ENCODE peak calls at places on chromosomes 1 and 21, in four cellular contexts. H is fibroblast of lung, P is choroid plexus epithelial cell, L is HFF-Myc. R is an unnamed sample.

GRCh38 chr21:33998402-33998801 is 75.0 kb upstream of the MRPS6 start:
- DNase-seq in H (no peak), P (peak; percentile 35), L (no peak), R (no peak)

GRCh38 chr1:226406401-226406881 is 1.5 kb downstream of the PARP1 start:
- DNase-seq in H (peak; percentile 21), P (peak; percentile 16), L (no peak), R (no peak)

GRCh38 chr1:180178511-180179161 is 24.0 kb downstream of the QSOX1 start:
- DNase-seq in H (peak; percentile 65), P (peak; percentile 73), L (no peak), R (no peak)

GRCh38 chr1:241963722-241964121 is 6.2 kb downstream of the BECN2 start:
- DNase-seq in H (no peak), P (no peak), L (no peak), R (no peak)

GRCh38 chr21:26557106-26557505 is 16.0 kb downstream of the CYYR1 start:
- DNase-seq in H (no peak), P (no peak), L (no peak), R (no peak)

GRCh38 chr1:154433161-154433681 is 28.1 kb downstream of the IL6R start:
- DNase-seq in H (peak; percentile 28), P (no peak), L (no peak), R (no peak)

GRCh38 chr1:178538192-178538916 is 25.4 kb downstream of the TEX35 start:
- DNase-seq in H (peak; percentile 40), P (peak; percentile 85), L (no peak), R (no peak)

GRCh38 chr1:245715970-245716369 is 561.2 kb downstream of the KIF26B start:
- DNase-seq in H (peak; percentile 74), P (peak; percentile 75), L (peak; percentile 26), R (peak; percentile 75)

GRCh38 chr1:43271186-43272118 is 1.7 kb downstream of the TMEM125 start:
- DNase-seq in H (no peak), P (no peak), L (no peak), R (no peak)

GRCh38 chr21:31308584-31308983 is 35.5 kb downstream of the TIAM1 start:
- DNase-seq in H (no peak), P (no peak), L (no peak), R (no peak)

GRCh38 chr1:156474966-156475365 is 25.6 kb downstream of the MEF2D start:
- DNase-seq in H (no peak), P (no peak), L (no peak), R (no peak)

GRCh38 chr1:147111381-147112130 is 60.7 kb downstream of the PRKAB2 start:
- DNase-seq in H (no peak), P (no peak), L (no peak), R (no peak)

GRCh38 chr1:199854681-199855321 is 172.7 kb upstream of the NR5A2 start:
- DNase-seq in H (no peak), P (no peak), L (no peak), R (no peak)

GRCh38 chr1:112605633-112606327 is 13.2 kb downstream of the ST7L start:
- DNase-seq in H (no peak), P (peak; percentile 23), L (no peak), R (no peak)

GRCh38 chr1:29878501-29878900 is 642.2 kb downstream of the PTPRU start:
- DNase-seq in H (no peak), P (no peak), L (no peak), R (no peak)

GRCh38 chr1:29879217-29879616 is 642.9 kb downstream of the PTPRU start:
- DNase-seq in H (no peak), P (no peak), L (no peak), R (no peak)

GRCh38 chr1:29875557-29876028 is 639.3 kb downstream of the PTPRU start:
- DNase-seq in H (no peak), P (no peak), L (no peak), R (no peak)

GRCh38 chr1:29876441-29876840 is 640.1 kb downstream of the PTPRU start:
- DNase-seq in H (no peak), P (no peak), L (no peak), R (no peak)

GRCh38 chr1:29876902-29877301 is 640.6 kb downstream of the PTPRU start:
- DNase-seq in H (no peak), P (no peak), L (no peak), R (no peak)
- TF ChIP-seq CTCF in H (no peak), P (no peak), L (no peak), R (no peak)

GRCh38 chr1:84571150-84571535 is 3.1 kb downstream of the CTBS start:
- DNase-seq in H (no peak), P (peak; percentile 24), L (no peak), R (no peak)

GRCh38 chr1:84574936-84575335 is 696 bp upstream of the CTBS start:
- DNase-seq in H (no peak), P (no peak), L (no peak), R (no peak)

GRCh38 chr1:84570436-84571149 is 3.6 kb downstream of the CTBS start:
- DNase-seq in H (peak; percentile 16), P (peak; percentile 54), L (no peak), R (peak; percentile 16)

GRCh38 chr1:84573481-84573966 is 716 bp downstream of the CTBS start:
- DNase-seq in H (no peak), P (peak; percentile 26), L (no peak), R (no peak)

DNA sequence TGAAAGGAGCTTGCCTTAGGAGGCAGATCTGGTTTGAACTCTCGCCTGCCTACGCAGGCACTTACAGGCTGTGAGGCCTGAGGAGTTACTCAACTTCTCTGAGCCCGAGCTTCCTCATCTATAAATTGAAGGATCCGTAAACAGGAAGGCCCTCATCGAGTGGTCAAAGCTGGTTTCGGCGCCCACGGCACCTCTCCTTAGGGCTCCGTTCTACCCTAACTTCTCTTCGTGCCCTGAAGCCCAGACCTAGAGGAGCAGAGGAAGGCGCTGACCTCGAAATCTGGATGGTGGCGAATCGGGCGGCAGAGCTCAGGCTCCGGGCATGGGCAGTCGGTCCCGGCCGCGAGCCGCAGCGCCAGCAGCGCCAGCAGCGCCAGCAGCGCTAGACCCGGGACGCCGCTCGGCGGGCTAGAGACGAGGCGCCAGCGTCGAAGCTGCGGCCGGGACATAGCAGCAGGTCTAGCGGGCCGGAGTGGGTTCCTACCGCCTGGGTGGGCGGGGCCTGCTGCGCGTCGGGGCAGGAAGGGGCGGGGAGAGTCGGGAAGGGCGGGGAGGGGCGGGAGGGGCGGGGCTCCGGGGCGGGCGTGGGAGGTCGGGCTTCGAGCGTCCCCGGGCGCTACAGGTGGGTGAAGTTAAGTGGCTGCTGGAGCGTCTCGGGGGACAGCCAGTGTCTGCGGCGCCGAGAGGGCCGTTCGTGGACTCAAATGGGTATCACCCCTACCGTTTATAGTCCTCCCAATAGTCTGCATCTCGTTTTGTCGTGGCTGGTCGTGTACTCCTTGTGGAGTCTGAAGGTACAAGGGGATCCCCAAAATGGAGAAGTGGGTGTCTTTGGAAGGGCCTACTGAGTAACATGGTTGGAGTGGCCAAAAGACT is at the start of gene CTBS:
- DNase-seq in H (peak; percentile 86), P (peak; percentile 94), L (peak; percentile 31), R (peak; percentile 65)
- H3K4me3 ChIP-seq in H (peak within 1 kb of the TSS; percentile 85), P (peak within 1 kb of the TSS; percentile 75), L (peak within 1 kb of the TSS; percentile 54), R (peak within 1 kb of the TSS; percentile 41)

DNA sequence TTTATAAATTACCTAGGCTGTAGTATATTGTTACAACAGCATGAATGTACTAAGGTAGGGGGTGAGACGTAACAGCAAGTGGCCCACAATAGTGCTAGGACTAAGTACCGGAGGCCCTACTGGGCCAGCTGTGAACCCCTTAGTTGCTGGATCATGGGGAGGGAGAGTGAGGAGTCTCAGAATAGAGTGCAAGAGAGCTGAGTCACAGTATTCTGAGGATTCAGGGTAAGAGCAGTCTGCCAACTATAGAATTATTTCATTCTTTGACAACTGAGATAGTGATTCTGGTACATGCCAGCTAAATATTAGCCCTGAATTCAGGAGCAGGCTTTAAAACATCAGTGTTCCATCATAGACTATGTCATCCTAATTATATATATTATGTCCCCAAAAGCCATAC is 218.7 kb downstream of the TM2D1 start:
- DNase-seq in H (no peak), P (peak; percentile 21), L (no peak), R (no peak)
- TF ChIP-seq CTCF in H (no peak), P (no peak), L (no peak), R (no peak)

GRCh38 chr1:28512058-28512611 is 6.3 kb downstream of the RCC1 start:
- DNase-seq in H (peak; percentile 35), P (peak; percentile 26), L (no peak), R (no peak)

GRCh38 chr1:28507646-28508434 is 2.0 kb downstream of the RCC1 start:
- DNase-seq in H (peak; percentile 12), P (peak; percentile 16), L (no peak), R (no peak)

GRCh38 chr1:28510350-28511223 is 4.7 kb downstream of the RCC1 start:
- DNase-seq in H (peak; percentile 43), P (peak; percentile 55), L (no peak), R (no peak)

GRCh38 chr1:28508435-28508754 is 2.6 kb downstream of the RCC1 start:
- DNase-seq in H (no peak), P (peak; percentile 14), L (no peak), R (no peak)

DNA sequence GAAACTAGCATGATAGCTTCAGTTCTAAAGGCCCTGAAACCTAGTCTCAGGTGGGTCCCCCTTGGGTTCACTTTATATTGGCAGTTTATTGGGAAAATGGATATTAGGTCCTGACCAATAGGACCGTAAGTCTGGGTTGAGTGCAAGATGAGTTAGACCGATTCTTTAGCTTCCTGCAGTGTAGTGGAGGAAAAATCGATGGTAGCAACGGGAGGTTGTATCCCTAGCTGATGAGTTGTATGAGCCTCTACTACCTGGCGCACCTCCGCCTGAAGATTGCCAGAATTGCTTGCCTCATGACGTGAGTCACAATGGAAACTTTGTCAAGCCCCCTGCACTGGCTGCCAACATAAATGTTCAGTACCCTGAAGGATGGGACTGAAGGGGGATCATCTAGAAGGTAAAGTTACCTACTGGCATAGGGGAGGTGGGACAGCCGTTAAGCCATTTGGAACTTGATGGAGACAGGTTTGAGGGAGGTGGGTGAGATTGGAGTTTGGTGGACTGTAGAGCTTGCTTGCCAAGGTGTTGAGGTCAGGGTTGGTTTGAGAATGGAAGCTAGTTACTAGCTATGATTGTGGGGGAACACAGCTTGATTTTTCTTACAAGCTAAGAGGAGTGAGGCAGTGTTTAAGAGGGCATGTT is 4.0 kb downstream of the RCC1 start:
- DNase-seq in H (peak; percentile 30), P (peak; percentile 38), L (no peak), R (no peak)
- H3K4me3 ChIP-seq in H (peak overlapping the region; percentile 84), P (peak overlapping the region; percentile 93), L (peak overlapping the region; percentile 70), R (peak overlapping the region; percentile 2)

GRCh38 chr1:152582647-152583046 is 2.3 kb upstream of the LCE3D start:
- DNase-seq in H (no peak), P (no peak), L (no peak), R (no peak)

GRCh38 chr1:152580433-152580832 is at the start of gene LCE3D:
- DNase-seq in H (no peak), P (no peak), L (no peak), R (no peak)

DNA sequence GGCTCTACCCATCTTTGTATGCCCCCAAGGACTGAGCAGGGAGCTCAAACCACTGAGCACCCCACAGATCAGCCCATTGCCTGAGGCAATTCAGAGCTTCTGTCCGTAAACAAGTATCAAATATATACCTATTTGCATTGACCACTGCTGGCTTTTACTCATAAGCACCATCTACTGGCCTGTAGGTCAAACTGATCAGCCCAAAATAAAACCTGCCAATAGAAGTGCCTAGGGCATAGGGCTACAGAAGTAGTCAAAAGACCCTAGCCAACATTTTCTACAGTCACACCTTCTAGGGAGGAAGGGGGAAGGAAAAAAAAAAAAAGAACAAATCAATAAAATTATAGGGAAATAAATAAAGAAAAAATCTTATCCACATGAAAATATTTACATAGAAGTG is 5.3 kb upstream of the LCE3D start:
- DNase-seq in H (no peak), P (no peak), L (no peak), R (no peak)
- TF ChIP-seq CTCF in H (no peak), P (no peak), L (no peak), R (no peak)